ENCODE peak calls at places on chromosomes 13 and 19, in seven cellular contexts. D is heart left ventricle, U is PC-3, M is upper lobe of left lung, K is mesenchymal stem cell, C is uterus, T is mesendoderm. Z is an unnamed sample.

GRCh38 chr13:54733639-54734038 is 1705.0 kb downstream of the OLFM4 start:
- DNase-seq in D (no peak), U (no peak), M (no peak), K (no peak), C (no peak), T (peak; percentile 87), Z (peak; percentile 20)

GRCh38 chr13:56886398-56886797 is 254.3 kb upstream of the PRR20A start:
- DNase-seq in D (no peak), U (no peak), M (peak; percentile 10), K (no peak), C (no peak), T (no peak), Z (no peak)

GRCh38 chr19:54918499-54918898 is 12.6 kb downstream of the NCR1 start:
- DNase-seq in D (no peak), U (no peak), M (no peak), K (no peak), C (no peak), T (peak; percentile 19), Z (no peak)

GRCh38 chr13:94352057-94352456 is 127.4 kb downstream of the DCT start:
- DNase-seq in D (no peak), U (no peak), M (no peak), K (peak; percentile 70), C (no peak), T (no peak), Z (no peak)

GRCh38 chr19:31676271-31677004 is 327.2 kb upstream of the TSHZ3 start:
- DNase-seq in D (no peak), U (no peak), M (no peak), K (peak; percentile 12), C (no peak), T (peak; percentile 67), Z (peak; percentile 25)

GRCh38 chr19:35249848-35250711 is 1.3 kb downstream of the LSR start:
- DNase-seq in D (no peak), U (no peak), M (peak; percentile 55), K (no peak), C (no peak), T (no peak), Z (no peak)

GRCh38 chr19:7980168-7980567 is 25.3 kb downstream of the ELAVL1 start:
- DNase-seq in D (no peak), U (no peak), M (no peak), K (no peak), C (no peak), T (no peak), Z (no peak)

GRCh38 chr19:1189419-1189818 is 15.4 kb upstream of the SBNO2 start:
- DNase-seq in D (no peak), U (peak; percentile 37), M (no peak), K (no peak), C (no peak), T (peak; percentile 89), Z (no peak)

GRCh38 chr19:2469102-2469914 is 6.6 kb upstream of the GADD45B start:
- DNase-seq in D (peak; percentile 84), U (peak; percentile 67), M (no peak), K (peak; percentile 83), C (no peak), T (peak; percentile 95), Z (no peak)

GRCh38 chr13:41178040-41178439 is 16.3 kb downstream of the KBTBD7 start:
- DNase-seq in D (no peak), U (no peak), M (no peak), K (peak; percentile 58), C (no peak), T (peak; percentile 46), Z (no peak)

GRCh38 chr13:98975822-98976261 is 2.0 kb downstream of the DOCK9 start:
- DNase-seq in D (no peak), U (no peak), M (no peak), K (peak; percentile 42), C (no peak), T (peak; percentile 79), Z (no peak)

GRCh38 chr19:9885077-9885552 is 50.0 kb downstream of the PIN1 start:
- DNase-seq in D (peak; percentile 44), U (peak; percentile 23), M (no peak), K (peak; percentile 10), C (peak; percentile 71), T (peak; percentile 40), Z (no peak)

GRCh38 chr19:45477713-45478453 is 10.1 kb downstream of the FOSB start:
- DNase-seq in D (no peak), U (peak; percentile 83), M (peak; percentile 77), K (peak; percentile 91), C (no peak), T (peak; percentile 67), Z (no peak)

GRCh38 chr19:1370579-1371361 is 12.9 kb upstream of the NDUFS7 start:
- DNase-seq in D (no peak), U (no peak), M (peak; percentile 82), K (no peak), C (no peak), T (no peak), Z (no peak)

GRCh38 chr19:12665281-12665573 is 1.3 kb downstream of the MAN2B1 start:
- DNase-seq in D (peak; percentile 65), U (no peak), M (no peak), K (no peak), C (no peak), T (no peak), Z (no peak)

GRCh38 chr13:112248909-112249592 is 127.1 kb upstream of the SPACA7 start:
- DNase-seq in D (no peak), U (no peak), M (peak; percentile 65), K (no peak), C (no peak), T (no peak), Z (no peak)

GRCh38 chr19:33639034-33639681 is 17.4 kb downstream of the CHST8 start:
- DNase-seq in D (no peak), U (no peak), M (no peak), K (no peak), C (no peak), T (no peak), Z (no peak)

GRCh38 chr13:30739646-30740642 is 4.6 kb downstream of the ALOX5AP start:
- DNase-seq in D (no peak), U (peak; percentile 94), M (no peak), K (peak; percentile 93), C (no peak), T (peak; percentile 83), Z (no peak)

GRCh38 chr13:76019421-76020044 is 383.4 kb downstream of the LMO7 start:
- DNase-seq in D (no peak), U (peak; percentile 88), M (peak; percentile 4), K (no peak), C (no peak), T (peak; percentile 83), Z (peak; percentile 47)

GRCh38 chr19:13132471-13133166 is 14.6 kb downstream of the NACC1 start:
- DNase-seq in D (no peak), U (peak; percentile 28), M (no peak), K (peak; percentile 52), C (no peak), T (no peak), Z (no peak)

GRCh38 chr13:97258801-97259200 is 36.7 kb downstream of the MBNL2 start:
- DNase-seq in D (no peak), U (no peak), M (no peak), K (peak; percentile 66), C (no peak), T (peak; percentile 42), Z (no peak)

GRCh38 chr13:101325423-101325822 is 90.9 kb downstream of the NALCN start:
- DNase-seq in D (no peak), U (no peak), M (no peak), K (no peak), C (no peak), T (no peak), Z (no peak)

GRCh38 chr19:49364083-49364687 is 508 bp downstream of the DKKL1 start:
- DNase-seq in D (no peak), U (no peak), M (peak; percentile 59), K (no peak), C (peak; percentile 52), T (no peak), Z (no peak)

GRCh38 chr19:49366110-49366509 is 2.4 kb downstream of the DKKL1 start:
- DNase-seq in D (no peak), U (no peak), M (no peak), K (no peak), C (no peak), T (no peak), Z (no peak)

GRCh38 chr19:49371184-49371583 is 7.5 kb downstream of the DKKL1 start:
- DNase-seq in D (no peak), U (no peak), M (no peak), K (no peak), C (no peak), T (no peak), Z (no peak)

GRCh38 chr19:49363265-49364082 is at the start of gene DKKL1:
- DNase-seq in D (peak; percentile 100), U (peak; percentile 100), M (peak; percentile 97), K (peak; percentile 99), C (peak; percentile 100), T (peak; percentile 100), Z (peak; percentile 96)

GRCh38 chr19:49368711-49369358 is 5.2 kb downstream of the DKKL1 start:
- DNase-seq in D (no peak), U (no peak), M (no peak), K (no peak), C (no peak), T (no peak), Z (no peak)
- H3K27me3 ChIP-seq in D (no peaks in the 10 kb centered on the region), U (no peaks in the 10 kb centered on the region), M (peaks cover 3% of the 10 kb centered on the region), K (no peaks in the 10 kb centered on the region), C (no peaks in the 10 kb centered on the region), T (no peaks in the 10 kb centered on the region), Z (no peaks in the 10 kb centered on the region)

GRCh38 chr13:20174656-20175405 is 14.0 kb upstream of the GJA3 start:
- DNase-seq in D (peak; percentile 82), U (peak; percentile 99), M (peak; percentile 77), K (peak; percentile 91), C (peak; percentile 61), T (peak; percentile 76), Z (no peak)
- H3K4me3 ChIP-seq in D (no peak overlapping the region), U (peak overlapping the region; percentile 22), M (no peak overlapping the region), K (peak overlapping the region; percentile 62), C (no peak overlapping the region), T (no peak overlapping the region), Z (no peak overlapping the region)

GRCh38 chr13:114281351-114282142 is at the start of gene UPF3A:
- DNase-seq in D (peak; percentile 92), U (peak; percentile 71), M (peak; percentile 98), K (peak; percentile 93), C (peak; percentile 90), T (peak; percentile 96), Z (peak; percentile 54)

GRCh38 chr13:114275309-114275708 is 6.1 kb upstream of the UPF3A start:
- DNase-seq in D (no peak), U (no peak), M (no peak), K (no peak), C (no peak), T (no peak), Z (no peak)

GRCh38 chr13:114279770-114280169 is 1.6 kb upstream of the UPF3A start:
- DNase-seq in D (no peak), U (no peak), M (no peak), K (peak; percentile 14), C (no peak), T (no peak), Z (no peak)

GRCh38 chr13:114282143-114282685 is 813 bp downstream of the UPF3A start:
- DNase-seq in D (peak; percentile 34), U (peak; percentile 54), M (peak; percentile 90), K (peak; percentile 87), C (peak; percentile 41), T (no peak), Z (no peak)

GRCh38 chr13:114279146-114279545 is 2.3 kb upstream of the UPF3A start:
- DNase-seq in D (no peak), U (no peak), M (no peak), K (no peak), C (no peak), T (peak; percentile 14), Z (no peak)
- H3K4me1 ChIP-seq in D (peaks cover 16% of the 10 kb centered on the region), U (peaks cover 13% of the 10 kb centered on the region), M (peaks cover 17% of the 10 kb centered on the region), K (peaks cover 3% of the 10 kb centered on the region), C (peaks cover 7% of the 10 kb centered on the region), T (peaks cover 3% of the 10 kb centered on the region), Z (no peaks in the 10 kb centered on the region)

GRCh38 chr19:40550951-40551350 is 25.7 kb upstream of the SHKBP1 start:
- DNase-seq in D (no peak), U (no peak), M (no peak), K (no peak), C (no peak), T (no peak), Z (no peak)
- H3K27me3 ChIP-seq in D (peaks cover 8% of the 10 kb centered on the region), U (no peaks in the 10 kb centered on the region), M (peaks cover 14% of the 10 kb centered on the region), K (peaks cover 60% of the 10 kb centered on the region), C (no peaks in the 10 kb centered on the region), T (peaks cover 16% of the 10 kb centered on the region), Z (peaks cover 8% of the 10 kb centered on the region)

Z was measured in iPS DF 6.9.